ENCODE peak calls at places on chromosomes 13 and 19, in nine cellular contexts. V is HAP-1, Y is uterus, O is germinal center, T is heart right ventricle, S is IMR-90, K is glutamatergic neuron, D is NCI-H1092, F is retina. C is an unnamed sample.

GRCh38 chr19:37987356-37988332 is 80.6 kb downstream of the SIPA1L3 start:
- DNase-seq in V (peak; percentile 47), Y (no peak), O (no peak), T (no peak), S (no peak), K (peak; percentile 42), D (no peak), F (no peak), C (no peak)

GRCh38 chr19:43782311-43782660 is 1.5 kb upstream of the KCNN4 start:
- DNase-seq in V (no peak), Y (no peak), O (no peak), T (no peak), S (no peak), K (no peak), D (no peak), F (no peak), C (no peak)

GRCh38 chr13:99421271-99421670 is 80.0 kb upstream of the TM9SF2 start:
- DNase-seq in V (no peak), Y (no peak), O (no peak), T (no peak), S (no peak), K (no peak), D (no peak), F (no peak), C (no peak)

GRCh38 chr19:15453091-15453498 is 3.3 kb upstream of the WIZ start:
- DNase-seq in V (no peak), Y (no peak), O (no peak), T (peak; percentile 52), S (no peak), K (no peak), D (no peak), F (peak; percentile 26), C (no peak)

GRCh38 chr13:29654807-29655547 is 59.5 kb upstream of the SLC7A1 start:
- DNase-seq in V (no peak), Y (no peak), O (no peak), T (no peak), S (peak; percentile 86), K (no peak), D (no peak), F (no peak), C (no peak)

GRCh38 chr13:69999875-70000274 is 107.8 kb upstream of the ATXN8OS start:
- DNase-seq in V (no peak), Y (no peak), O (no peak), T (no peak), S (no peak), K (no peak), D (no peak), F (no peak), C (no peak)

GRCh38 chr19:46791944-46792343 is 3.5 kb upstream of the SLC1A5 start:
- DNase-seq in V (peak; percentile 48), Y (no peak), O (no peak), T (no peak), S (no peak), K (no peak), D (no peak), F (no peak), C (no peak)

GRCh38 chr13:71867101-71867814 is at the start of gene DACH1:
- DNase-seq in V (peak; percentile 92), Y (peak; percentile 62), O (no peak), T (peak; percentile 53), S (peak; percentile 20), K (peak; percentile 46), D (peak; percentile 75), F (peak; percentile 91), C (no peak)

GRCh38 chr19:4010808-4011110 is 3.2 kb downstream of the PIAS4 start:
- DNase-seq in V (no peak), Y (no peak), O (no peak), T (no peak), S (no peak), K (no peak), D (no peak), F (no peak), C (no peak)